ENCODE peak calls at places on chromosome 1, in eight cellular contexts. C, J, Z, P, L, X, B and V are unnamed samples.
A peak's percentile ranks its signal among the peaks of the same experiment; 100 is the strongest.

GRCh38 chr1:93672069-93672468 is 9.6 kb downstream of the BCAR3 start:
- DNase-seq in C (no peak), J (no peak), Z (no peak), P (no peak), L (no peak), X (no peak), B (no peak), V (peak; percentile 32)

GRCh38 chr1:157154291-157154690 is 16.1 kb upstream of the ETV3 start:
- DNase-seq in C (no peak), J (no peak), Z (no peak), P (no peak), L (no peak), X (no peak), B (no peak), V (no peak)

GRCh38 chr1:9482816-9483572 is 56.3 kb upstream of the SLC25A33 start:
- DNase-seq in C (no peak), J (no peak), Z (no peak), P (no peak), L (no peak), X (no peak), B (no peak), V (no peak)

GRCh38 chr1:30537279-30537678 is 186.1 kb downstream of the MATN1 start:
- DNase-seq in C (no peak), J (no peak), Z (no peak), P (no peak), L (no peak), X (peak; percentile 19), B (no peak), V (no peak)

GRCh38 chr1:46369542-46370213 is 24.4 kb upstream of the FAAH start:
- DNase-seq in C (no peak), J (no peak), Z (no peak), P (no peak), L (no peak), X (no peak), B (no peak), V (no peak)

GRCh38 chr1:112743174-112744018 is 28.3 kb upstream of the PPM1J start:
- DNase-seq in C (no peak), J (no peak), Z (no peak), P (no peak), L (no peak), X (no peak), B (no peak), V (no peak)

GRCh38 chr1:2981388-2981787 is 39.9 kb upstream of the ACTRT2 start:
- DNase-seq in C (no peak), J (no peak), Z (no peak), P (no peak), L (no peak), X (peak; percentile 30), B (no peak), V (no peak)

GRCh38 chr1:147924813-147925212 is 3.4 kb upstream of the GPR89B start:
- DNase-seq in C (no peak), J (no peak), Z (no peak), P (no peak), L (no peak), X (no peak), B (no peak), V (no peak)

GRCh38 chr1:52482326-52483004 is 70.4 kb downstream of the TUT4 start:
- DNase-seq in C (no peak), J (no peak), Z (no peak), P (no peak), L (no peak), X (no peak), B (no peak), V (no peak)